ENCODE peak calls at places on chromosomes 7 and 10, in seven cellular contexts. R is Right ventricle myocardium superior; T is activated CD8-positive, alpha-beta T cell treated with anti-CD3 and anti-CD28 coated beads for 36 hours; D is left ventricle myocardium superior; L is activated T-cell treated with anti-CD3 and anti-CD28 coated beads, Interleukin-2, amount 50 U/mL, for 72 hours; N is mucosa of descending colon; Z is activated naive CD8-positive, alpha-beta T cell treated with anti-CD3 and anti-CD28 coated beads, Interleukin-2, amount 50 U/mL, for 24 hours. O is an unnamed sample.

GRCh38 chr10:122786269-122786668 is 59.4 kb downstream of the CUZD1 start:
- ATAC-seq in L (no peak), Z (no peak), D (no peak), N (no peak), R (no peak), T (no peak), O (no peak)

GRCh38 chr10:72016608-72017310 is 52.6 kb downstream of the CHST3 start:
- ATAC-seq in L (no peak), N (no peak), Z (no peak), R (peak), D (peak), T (no peak), O (no peak)

GRCh38 chr10:71255817-71256660 is 43.7 kb downstream of the UNC5B start:
- ATAC-seq in D (peak), N (peak), Z (no peak), R (peak), T (no peak), L (no peak), O (no peak)

GRCh38 chr10:81021428-81022129 is 483.9 kb downstream of the SH2D4B start:
- ATAC-seq in L (no peak), D (no peak), T (no peak), R (no peak), N (no peak), Z (no peak), O (no peak)

GRCh38 chr7:128244861-128245260 is 3.8 kb downstream of the LEP start:
- ATAC-seq in T (no peak), R (no peak), L (no peak), D (no peak), Z (no peak), N (no peak), O (no peak)

GRCh38 chr10:20582041-20582440 is 315.1 kb downstream of the NEBL start:
- ATAC-seq in N (no peak), R (no peak), D (no peak), L (no peak), T (no peak), Z (no peak), O (no peak)

GRCh38 chr10:104332243-104333036 is 5.8 kb downstream of the ITPRIP start:
- ATAC-seq in T (no peak), D (peak), L (no peak), R (peak), N (no peak), Z (no peak), O (no peak)

GRCh38 chr7:77757589-77757988 is 40.6 kb downstream of the TMEM60 start:
- ATAC-seq in Z (peak), L (peak), R (no peak), N (peak), T (peak), D (no peak), O (peak)

GRCh38 chr10:42551582-42552187 is 86.7 kb downstream of the ZNF33B start:
- ATAC-seq in R (peak), T (no peak), Z (no peak), N (no peak), L (no peak), D (no peak), O (no peak)

GRCh38 chr10:70672993-70673928 is 955 bp downstream of the ADAMTS14 start:
- ATAC-seq in Z (no peak), L (no peak), N (peak), T (no peak), D (peak), R (peak), O (no peak)

GRCh38 chr7:110894111-110894510 is 196.8 kb upstream of the LRRN3 start:
- ATAC-seq in L (no peak), D (no peak), N (no peak), Z (peak), R (no peak), T (no peak), O (no peak)

GRCh38 chr10:17151716-17152115 is 22.1 kb upstream of the CUBN start:
- ATAC-seq in N (peak), L (no peak), R (no peak), Z (no peak), D (no peak), T (no peak), O (no peak)

GRCh38 chr7:5388905-5389433 is 34.7 kb downstream of the TNRC18 start:
- ATAC-seq in D (no peak), L (no peak), R (no peak), N (no peak), T (no peak), Z (no peak), O (peak)

GRCh38 chr10:103493911-103494877 is 689 bp downstream of the NEURL1 start:
- ATAC-seq in L (peak), R (peak), N (peak), D (peak), Z (no peak), T (peak), O (peak)

GRCh38 chr10:29619273-29619672 is 15.5 kb downstream of the SVIL start:
- ATAC-seq in L (no peak), Z (no peak), N (peak), R (peak), D (peak), T (no peak), O (no peak)

GRCh38 chr10:71821909-71822763 is 28.9 kb downstream of the PSAP start:
- ATAC-seq in R (no peak), Z (peak), D (no peak), T (peak), N (no peak), L (peak), O (no peak)

GRCh38 chr7:132713893-132714292 is 137.6 kb upstream of the PLXNA4 start:
- ATAC-seq in T (no peak), N (no peak), R (no peak), D (no peak), L (no peak), Z (no peak), O (no peak)

GRCh38 chr10:58512470-58513188 is at the start of gene BICC1:
- ATAC-seq in T (peak), L (peak), N (peak), D (peak), Z (peak), R (peak), O (peak)

GRCh38 chr7:33831389-33832118 is 73.8 kb upstream of the BMPER start:
- ATAC-seq in N (no peak), Z (no peak), L (no peak), D (peak), T (no peak), R (peak), O (no peak)

GRCh38 chr7:124009321-124009720 is 23.5 kb downstream of the TMEM229A start:
- ATAC-seq in T (no peak), R (no peak), Z (no peak), N (no peak), D (no peak), L (no peak), O (no peak)

GRCh38 chr7:127794135-127794534 is 142.1 kb downstream of the SND1 start:
- ATAC-seq in D (peak), Z (no peak), T (no peak), N (no peak), L (no peak), R (peak), O (no peak)

GRCh38 chr10:71025535-71025934 is 137.2 kb upstream of the PCBD1 start:
- ATAC-seq in Z (no peak), R (no peak), D (no peak), T (no peak), N (no peak), L (no peak), O (no peak)

GRCh38 chr10:63132651-63133055 is 475 bp upstream of the NRBF2 start:
- ATAC-seq in T (no peak), N (no peak), L (no peak), R (peak), D (no peak), Z (no peak), O (no peak)

GRCh38 chr7:74479066-74479781 is 25.5 kb downstream of the GTF2IRD1 start:
- ATAC-seq in Z (no peak), T (no peak), L (no peak), N (peak), R (peak), D (peak), O (no peak)

GRCh38 chr7:126791306-126791705 is 461.4 kb downstream of the GRM8 start:
- ATAC-seq in T (no peak), Z (no peak), R (no peak), L (no peak), D (no peak), N (no peak), O (no peak)

GRCh38 chr7:75690121-75690523 is 48.6 kb downstream of the HIP1 start:
- ATAC-seq in D (no peak), T (no peak), N (no peak), R (no peak), L (no peak), Z (no peak), O (no peak)

GRCh38 chr7:16755397-16755796 is 1.8 kb downstream of the TSPAN13 start:
- ATAC-seq in N (no peak), D (no peak), L (no peak), R (no peak), Z (no peak), T (no peak), O (no peak)

GRCh38 chr7:79877874-79878465 is 256.7 kb upstream of the GNAI1 start:
- ATAC-seq in R (no peak), N (no peak), D (no peak), L (no peak), T (no peak), Z (no peak), O (no peak)

GRCh38 chr7:117217121-117217520 is 105.7 kb downstream of the WNT2 start:
- ATAC-seq in R (no peak), Z (no peak), N (no peak), T (no peak), L (no peak), D (no peak), O (no peak)

GRCh38 chr7:148584154-148584827 is 6.3 kb upstream of the C7orf33 start:
- ATAC-seq in L (peak), Z (peak), D (no peak), R (no peak), N (no peak), T (peak), O (peak)

GRCh38 chr7:2516194-2516555 is 3.4 kb upstream of the LFNG start:
- ATAC-seq in L (no peak), N (no peak), R (no peak), T (no peak), D (no peak), Z (no peak), O (no peak)

GRCh38 chr10:116877391-116877790 is 28.1 kb downstream of the ENO4 start:
- ATAC-seq in N (no peak), Z (no peak), R (no peak), D (no peak), T (no peak), L (no peak), O (no peak)

GRCh38 chr7:36597099-36597773 is 127.1 kb downstream of the AOAH start:
- ATAC-seq in D (no peak), T (no peak), R (no peak), L (no peak), Z (no peak), N (no peak), O (no peak)